ENCODE peak calls at places on chromosomes 13 and 19, in eight cellular contexts. Q is Panc1; R is K562; K is adrenal gland; O is stimulated activated CD4-positive, alpha-beta T cell treated with anti-CD3 and anti-CD28 coated beads, Interleukin-4, amount 100 ng/mL, for 48 hours; J is posterior vena cava; U is A172; N is ELF-1. G is an unnamed sample.
A peak's percentile ranks its signal among the peaks of the same experiment; 100 is the strongest.

GRCh38 chr19:50238043-50238442 is 34.6 kb downstream of the MYH14 start:
- DNase-seq in Q (no peak), R (no peak), K (no peak), O (no peak), J (no peak), U (no peak), N (no peak), G (no peak)

GRCh38 chr19:1847684-1848398 is 442 bp downstream of the REXO1 start:
- DNase-seq in Q (no peak), R (peak; percentile 56), K (peak; percentile 83), O (no peak), J (peak; percentile 91), U (peak; percentile 27), N (peak; percentile 66), G (no peak)

GRCh38 chr13:99022953-99023352 is 45.1 kb upstream of the DOCK9 start:
- DNase-seq in Q (no peak), R (no peak), K (no peak), O (no peak), J (no peak), U (no peak), N (no peak), G (no peak)

GRCh38 chr19:3668331-3669133 is 31.7 kb downstream of the PIP5K1C start:
- DNase-seq in Q (no peak), R (no peak), K (no peak), O (no peak), J (no peak), U (no peak), N (no peak), G (no peak)

GRCh38 chr13:47005761-47006414 is 109.0 kb upstream of the HTR2A start:
- DNase-seq in Q (no peak), R (no peak), K (no peak), O (no peak), J (no peak), U (no peak), N (no peak), G (no peak)

GRCh38 chr19:19911150-19911549 is 10.4 kb downstream of the ZNF93 start:
- DNase-seq in Q (no peak), R (no peak), K (no peak), O (no peak), J (no peak), U (no peak), N (peak; percentile 27), G (no peak)

GRCh38 chr19:17405250-17406038 is at the start of gene BST2:
- DNase-seq in Q (no peak), R (peak; percentile 92), K (peak; percentile 93), O (no peak), J (no peak), U (peak; percentile 64), N (peak; percentile 74), G (peak; percentile 93)

GRCh38 chr19:45311640-45312039 is 11.0 kb downstream of the CKM start:
- DNase-seq in Q (no peak), R (no peak), K (peak; percentile 17), O (no peak), J (no peak), U (no peak), N (peak; percentile 42), G (no peak)

GRCh38 chr19:51722492-51722891 is 1.3 kb downstream of the HAS1 start:
- DNase-seq in Q (no peak), R (no peak), K (no peak), O (no peak), J (no peak), U (no peak), N (no peak), G (no peak)

GRCh38 chr19:18298601-18299000 is 17.2 kb upstream of the JUND start:
- DNase-seq in Q (no peak), R (no peak), K (no peak), O (no peak), J (no peak), U (peak; percentile 55), N (no peak), G (no peak)

GRCh38 chr13:32530841-32531253 is 7.7 kb downstream of the N4BP2L2 start:
- DNase-seq in Q (no peak), R (no peak), K (peak; percentile 35), O (no peak), J (no peak), U (no peak), N (no peak), G (peak; percentile 19)

GRCh38 chr19:45395524-45396388 is 9.1 kb downstream of the PPP1R13L start:
- DNase-seq in Q (no peak), R (no peak), K (no peak), O (no peak), J (no peak), U (no peak), N (peak; percentile 48), G (no peak)

GRCh38 chr13:110238795-110239194 is 68.2 kb downstream of the COL4A1 start:
- DNase-seq in Q (no peak), R (no peak), K (no peak), O (no peak), J (no peak), U (no peak), N (no peak), G (no peak)

G was measured in GM19239.